ENCODE peak calls at places on chromosomes 16 and 17, in four cellular contexts. E is mesendoderm, F is H9, H is IMR-90. T is an unnamed sample.

GRCh38 chr17:80598813-80599545 is 54.3 kb downstream of the RPTOR start:
- DNase-seq in E (no peak), F (no peak), H (no peak), T (no peak)

GRCh38 chr17:80892019-80892855 is 99.4 kb upstream of the CHMP6 start:
- DNase-seq in E (no peak), F (no peak), H (peak), T (peak)

GRCh38 chr17:12254460-12254859 is 233.8 kb downstream of the MAP2K4 start:
- DNase-seq in E (no peak), F (no peak), H (no peak), T (no peak)

GRCh38 chr17:67477687-67478086 is 100.6 kb downstream of the PITPNC1 start:
- DNase-seq in E (no peak), F (no peak), H (peak), T (no peak)

GRCh38 chr17:41406205-41406604 is 8.8 kb upstream of the KRT31 start:
- DNase-seq in E (peak), F (no peak), H (no peak), T (no peak)

GRCh38 chr17:31467502-31468256 is 76.2 kb downstream of the RAB11FIP4 start:
- DNase-seq in E (no peak), F (no peak), H (no peak), T (no peak)

GRCh38 chr17:46736100-46736499 is 82.4 kb downstream of the WNT3 start:
- DNase-seq in E (no peak), F (no peak), H (no peak), T (no peak)

GRCh38 chr16:12455287-12455798 is 348.3 kb downstream of the CPPED1 start:
- DNase-seq in E (peak), F (peak), H (peak), T (peak)

GRCh38 chr17:44004077-44004760 is at the start of gene NAGS:
- DNase-seq in E (peak), F (peak), H (no peak), T (no peak)
- H2BK15ac ChIP-seq in E (no peak), F (no peak), H (no peak), T (peak)

DNA sequence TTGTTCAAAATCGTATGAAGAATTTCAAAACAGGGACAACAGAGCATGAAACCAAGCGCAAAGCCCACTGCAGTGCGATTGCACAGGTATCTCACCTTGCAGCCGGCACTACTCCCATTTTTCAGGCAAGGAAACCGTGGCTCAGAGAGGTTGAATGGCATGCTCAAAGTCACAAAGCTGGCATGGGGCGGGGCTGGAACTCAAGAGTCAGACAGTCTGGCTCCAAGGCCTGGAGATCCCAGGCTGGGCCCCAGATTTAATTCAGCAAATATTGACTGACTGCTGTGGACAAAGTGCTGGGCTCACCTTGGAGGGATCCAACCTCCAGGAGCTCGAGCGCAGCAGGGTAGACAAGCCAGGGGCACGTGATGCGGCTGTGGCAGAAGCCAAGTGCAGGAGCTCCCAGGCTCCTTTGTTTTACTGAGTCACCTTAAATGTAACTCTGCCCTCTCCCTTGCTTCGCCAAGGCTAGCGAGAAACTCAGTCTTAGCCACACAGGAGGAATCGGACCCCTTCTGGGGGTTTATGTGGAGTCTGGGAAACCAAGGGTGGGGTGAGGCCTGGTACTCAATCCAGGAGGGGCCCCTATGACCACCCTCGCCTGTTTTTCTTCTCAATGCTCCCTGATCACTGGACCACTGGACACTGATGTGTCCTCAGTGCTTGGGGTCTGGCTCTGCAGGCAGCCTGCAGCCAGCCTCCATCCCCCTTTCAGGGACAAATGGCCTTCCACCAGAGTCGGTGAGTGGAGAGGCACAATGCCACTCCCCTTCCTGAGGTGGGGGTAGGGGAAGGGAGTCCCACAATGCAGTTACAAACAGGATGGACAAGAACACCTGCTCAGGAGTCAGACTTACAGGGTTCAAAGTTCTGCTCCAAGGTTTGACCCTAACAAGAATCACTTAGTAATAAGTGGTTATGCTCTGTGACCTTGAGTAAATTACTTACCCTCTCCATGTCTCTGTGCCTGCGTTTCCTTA is 3.9 kb upstream of the SPATA20 start:
- DNase-seq in E (no peak), F (no peak), H (no peak), T (no peak)
- H2BK15ac ChIP-seq in E (no peak), F (no peak), H (no peak), T (no peak)

GRCh38 chr17:1272701-1273100 is 2.5 kb downstream of the BHLHA9 start:
- DNase-seq in E (no peak), F (no peak), H (no peak), T (no peak)

GRCh38 chr17:1274243-1274608 is 4.0 kb downstream of the BHLHA9 start:
- DNase-seq in E (no peak), F (no peak), H (no peak), T (no peak)

GRCh38 chr17:1271441-1271840 is 1.2 kb downstream of the BHLHA9 start:
- DNase-seq in E (no peak), F (no peak), H (no peak), T (no peak)

GRCh38 chr17:1275205-1275961 is 4.1 kb upstream of the TRARG1 start:
- DNase-seq in E (no peak), F (no peak), H (no peak), T (no peak)

GRCh38 chr17:1273492-1274242 is 3.4 kb downstream of the BHLHA9 start:
- DNase-seq in E (no peak), F (peak), H (no peak), T (no peak)
- H2BK15ac ChIP-seq in E (no peak), F (no peak), H (no peak), T (no peak)

GRCh38 chr17:77936881-77937280 is 21.6 kb upstream of the TNRC6C start:
- DNase-seq in E (no peak), F (no peak), H (no peak), T (no peak)
- H2BK15ac ChIP-seq in E (no peak), F (no peak), H (no peak), T (no peak)

GRCh38 chr17:76102944-76103273 is 678 bp downstream of the EXOC7 start:
- DNase-seq in E (no peak), F (no peak), H (no peak), T (no peak)
- H2BK15ac ChIP-seq in E (no peak), F (no peak), H (no peak), T (no peak)

DNA sequence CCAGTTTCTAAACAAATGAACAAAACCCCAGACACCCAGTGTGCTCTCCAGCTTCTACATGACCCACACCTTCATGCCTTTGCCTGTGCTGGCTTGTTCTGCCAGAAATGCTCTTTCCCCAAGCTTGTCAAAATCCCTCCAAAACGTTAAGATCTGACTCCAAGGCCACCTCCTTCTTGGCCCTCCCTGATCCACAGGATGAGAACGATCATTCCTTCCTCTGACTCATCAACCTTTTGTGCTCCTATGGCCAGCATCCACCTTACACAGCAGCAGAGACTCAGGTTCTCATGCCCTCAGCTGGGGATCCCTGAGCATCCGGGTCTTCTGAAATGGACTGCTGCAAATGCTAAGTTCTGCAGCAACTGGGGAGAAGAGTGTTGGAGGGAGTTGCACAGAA is 3.0 kb downstream of the ZBTB4 start:
- DNase-seq in E (peak), F (no peak), H (peak), T (peak)
- H2BK15ac ChIP-seq in E (no peak), F (no peak), H (no peak), T (no peak)